ENCODE peak calls at places on chromosomes 4 and X, in nine cellular contexts. One of them, this sample, is unnamed.
A peak's percentile ranks its signal among the peaks of the same experiment; 100 is the strongest.

GRCh38 chr4:1246901-1247810 is 1.8 kb downstream of the CTBP1 start:
- DNase-seq in fibroblast of lung: no peak
- DNase-seq in H1: peak; percentile 44
- DNase-seq in stomach: no peak
- DNase-seq in GM13977: peak; percentile 73
- DNase-seq in OCI-LY7: peak; percentile 24
- DNase-seq in breast epithelium: no peak
- DNase-seq in neural progenitor cell: peak; percentile 54
- DNase-seq in retinal pigment epithelial cell: no peak
- DNase-seq in this sample: peak; percentile 11

GRCh38 chr4:99815597-99816011 is 1.0 kb upstream of the DAPP1 start:
- DNase-seq in fibroblast of lung: no peak
- DNase-seq in H1: no peak
- DNase-seq in stomach: peak; percentile 77
- DNase-seq in GM13977: no peak
- DNase-seq in OCI-LY7: peak; percentile 60
- DNase-seq in breast epithelium: peak; percentile 29
- DNase-seq in neural progenitor cell: no peak
- DNase-seq in retinal pigment epithelial cell: no peak
- DNase-seq in this sample: peak; percentile 99

GRCh38 chrX:4831574-4831973 is 1118.1 kb upstream of the PRKX start:
- DNase-seq in fibroblast of lung: no peak
- DNase-seq in H1: no peak
- DNase-seq in stomach: no peak
- DNase-seq in GM13977: no peak
- DNase-seq in OCI-LY7: no peak
- DNase-seq in breast epithelium: no peak
- DNase-seq in neural progenitor cell: no peak
- DNase-seq in retinal pigment epithelial cell: no peak
- DNase-seq in this sample: no peak

GRCh38 chrX:132118361-132118760 is 9.5 kb downstream of the FRMD7 start:
- DNase-seq in fibroblast of lung: no peak
- DNase-seq in H1: peak; percentile 46
- DNase-seq in stomach: no peak
- DNase-seq in GM13977: no peak
- DNase-seq in OCI-LY7: no peak
- DNase-seq in breast epithelium: no peak
- DNase-seq in neural progenitor cell: peak; percentile 4
- DNase-seq in retinal pigment epithelial cell: no peak
- DNase-seq in this sample: no peak

GRCh38 chr4:169256101-169256612 is 14.6 kb downstream of the SH3RF1 start:
- DNase-seq in fibroblast of lung: no peak
- DNase-seq in H1: no peak
- DNase-seq in stomach: no peak
- DNase-seq in GM13977: no peak
- DNase-seq in OCI-LY7: no peak
- DNase-seq in breast epithelium: no peak
- DNase-seq in neural progenitor cell: no peak
- DNase-seq in retinal pigment epithelial cell: no peak
- DNase-seq in this sample: no peak

GRCh38 chr4:162770761-162771490 is 395.8 kb downstream of the NAF1 start:
- DNase-seq in fibroblast of lung: no peak
- DNase-seq in H1: no peak
- DNase-seq in stomach: no peak
- DNase-seq in GM13977: no peak
- DNase-seq in OCI-LY7: peak; percentile 1
- DNase-seq in breast epithelium: no peak
- DNase-seq in neural progenitor cell: no peak
- DNase-seq in retinal pigment epithelial cell: no peak
- DNase-seq in this sample: no peak

GRCh38 chr4:7753271-7753670 is 186.4 kb downstream of the AFAP1 start:
- DNase-seq in fibroblast of lung: peak; percentile 54
- DNase-seq in H1: no peak
- DNase-seq in stomach: no peak
- DNase-seq in GM13977: no peak
- DNase-seq in OCI-LY7: no peak
- DNase-seq in breast epithelium: no peak
- DNase-seq in neural progenitor cell: no peak
- DNase-seq in retinal pigment epithelial cell: no peak
- DNase-seq in this sample: peak; percentile 85

GRCh38 chrX:95427389-95427788 is 1257.3 kb upstream of the DIAPH2 start:
- DNase-seq in fibroblast of lung: peak; percentile 20
- DNase-seq in H1: no peak
- DNase-seq in stomach: no peak
- DNase-seq in GM13977: no peak
- DNase-seq in OCI-LY7: no peak
- DNase-seq in breast epithelium: no peak
- DNase-seq in neural progenitor cell: no peak
- DNase-seq in retinal pigment epithelial cell: peak; percentile 10
- DNase-seq in this sample: peak; percentile 88

GRCh38 chr4:105058177-105058812 is 88.4 kb upstream of the TET2 start:
- DNase-seq in fibroblast of lung: peak; percentile 95
- DNase-seq in H1: no peak
- DNase-seq in stomach: no peak
- DNase-seq in GM13977: no peak
- DNase-seq in OCI-LY7: no peak
- DNase-seq in breast epithelium: no peak
- DNase-seq in neural progenitor cell: no peak
- DNase-seq in retinal pigment epithelial cell: peak; percentile 21
- DNase-seq in this sample: peak; percentile 56

GRCh38 chr4:40196724-40197281 is at the start of gene RHOH:
- DNase-seq in fibroblast of lung: no peak
- DNase-seq in H1: peak; percentile 58
- DNase-seq in stomach: peak; percentile 42
- DNase-seq in GM13977: peak; percentile 31
- DNase-seq in OCI-LY7: peak; percentile 93
- DNase-seq in breast epithelium: no peak
- DNase-seq in neural progenitor cell: peak; percentile 71
- DNase-seq in retinal pigment epithelial cell: no peak
- DNase-seq in this sample: no peak

GRCh38 chrX:55524487-55524886 is 34.8 kb upstream of the USP51 start:
- DNase-seq in fibroblast of lung: no peak
- DNase-seq in H1: no peak
- DNase-seq in stomach: no peak
- DNase-seq in GM13977: no peak
- DNase-seq in OCI-LY7: no peak
- DNase-seq in breast epithelium: no peak
- DNase-seq in neural progenitor cell: peak; percentile 3
- DNase-seq in retinal pigment epithelial cell: no peak
- DNase-seq in this sample: no peak

GRCh38 chr4:168877779-168878491 is 132.1 kb downstream of the CBR4 start:
- DNase-seq in fibroblast of lung: no peak
- DNase-seq in H1: peak; percentile 75
- DNase-seq in stomach: no peak
- DNase-seq in GM13977: peak; percentile 58
- DNase-seq in OCI-LY7: no peak
- DNase-seq in breast epithelium: no peak
- DNase-seq in neural progenitor cell: peak; percentile 78
- DNase-seq in retinal pigment epithelial cell: no peak
- DNase-seq in this sample: no peak

GRCh38 chr4:89836897-89837384 is at the start of gene SNCA:
- DNase-seq in fibroblast of lung: peak; percentile 69
- DNase-seq in H1: peak; percentile 87
- DNase-seq in stomach: peak; percentile 46
- DNase-seq in GM13977: peak; percentile 32
- DNase-seq in OCI-LY7: no peak
- DNase-seq in breast epithelium: peak; percentile 28
- DNase-seq in neural progenitor cell: peak; percentile 88
- DNase-seq in retinal pigment epithelial cell: peak; percentile 62
- DNase-seq in this sample: peak; percentile 84

GRCh38 chr4:71765349-71765748 is 18.5 kb downstream of the GC start:
- DNase-seq in fibroblast of lung: peak; percentile 76
- DNase-seq in H1: no peak
- DNase-seq in stomach: no peak
- DNase-seq in GM13977: no peak
- DNase-seq in OCI-LY7: no peak
- DNase-seq in breast epithelium: no peak
- DNase-seq in neural progenitor cell: no peak
- DNase-seq in retinal pigment epithelial cell: peak; percentile 0
- DNase-seq in this sample: no peak

GRCh38 chrX:1140236-1140681 is 72.2 kb downstream of the CRLF2 start:
- DNase-seq in fibroblast of lung: no peak
- DNase-seq in H1: peak; percentile 31
- DNase-seq in stomach: no peak
- DNase-seq in GM13977: no peak
- DNase-seq in OCI-LY7: no peak
- DNase-seq in breast epithelium: no peak
- DNase-seq in neural progenitor cell: peak; percentile 50
- DNase-seq in retinal pigment epithelial cell: no peak
- DNase-seq in this sample: no peak

DNA sequence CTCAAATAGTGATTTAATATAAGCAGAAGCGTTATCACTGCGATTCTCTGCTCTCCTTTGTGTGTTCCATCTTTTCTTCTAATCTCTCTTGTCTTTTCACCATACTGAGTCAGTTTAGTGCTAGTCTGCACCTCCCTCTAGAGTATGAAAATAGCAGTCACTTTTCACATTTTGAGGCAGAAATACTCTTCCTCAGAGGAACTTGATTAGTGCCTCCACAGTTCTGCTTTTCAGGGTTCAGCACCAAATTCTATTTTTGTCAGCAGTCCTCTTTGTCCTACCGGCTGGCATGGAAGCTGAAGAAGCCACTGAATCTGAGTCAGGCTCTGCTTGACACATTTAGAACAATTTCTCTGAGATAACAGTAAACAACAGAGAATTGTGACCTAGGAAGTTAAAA is 49.7 kb upstream of the ANKRD17 start:
- DNase-seq in fibroblast of lung: peak; percentile 34
- DNase-seq in H1: no peak
- DNase-seq in stomach: no peak
- DNase-seq in GM13977: peak; percentile 23
- DNase-seq in OCI-LY7: peak; percentile 34
- DNase-seq in breast epithelium: no peak
- DNase-seq in neural progenitor cell: peak; percentile 5
- DNase-seq in retinal pigment epithelial cell: no peak
- DNase-seq in this sample: peak; percentile 10
- TF ChIP-seq CTCF in fibroblast of lung: peak; percentile 39
- TF ChIP-seq CTCF in H1: no peak
- TF ChIP-seq CTCF in stomach: peak; percentile 9
- TF ChIP-seq CTCF in GM13977: peak; percentile 48
- TF ChIP-seq CTCF in OCI-LY7: peak; percentile 64
- TF ChIP-seq CTCF in breast epithelium: no peak
- TF ChIP-seq CTCF in neural progenitor cell: no peak
- TF ChIP-seq CTCF in retinal pigment epithelial cell: peak; percentile 35
- TF ChIP-seq CTCF in this sample: peak; percentile 22

DNA sequence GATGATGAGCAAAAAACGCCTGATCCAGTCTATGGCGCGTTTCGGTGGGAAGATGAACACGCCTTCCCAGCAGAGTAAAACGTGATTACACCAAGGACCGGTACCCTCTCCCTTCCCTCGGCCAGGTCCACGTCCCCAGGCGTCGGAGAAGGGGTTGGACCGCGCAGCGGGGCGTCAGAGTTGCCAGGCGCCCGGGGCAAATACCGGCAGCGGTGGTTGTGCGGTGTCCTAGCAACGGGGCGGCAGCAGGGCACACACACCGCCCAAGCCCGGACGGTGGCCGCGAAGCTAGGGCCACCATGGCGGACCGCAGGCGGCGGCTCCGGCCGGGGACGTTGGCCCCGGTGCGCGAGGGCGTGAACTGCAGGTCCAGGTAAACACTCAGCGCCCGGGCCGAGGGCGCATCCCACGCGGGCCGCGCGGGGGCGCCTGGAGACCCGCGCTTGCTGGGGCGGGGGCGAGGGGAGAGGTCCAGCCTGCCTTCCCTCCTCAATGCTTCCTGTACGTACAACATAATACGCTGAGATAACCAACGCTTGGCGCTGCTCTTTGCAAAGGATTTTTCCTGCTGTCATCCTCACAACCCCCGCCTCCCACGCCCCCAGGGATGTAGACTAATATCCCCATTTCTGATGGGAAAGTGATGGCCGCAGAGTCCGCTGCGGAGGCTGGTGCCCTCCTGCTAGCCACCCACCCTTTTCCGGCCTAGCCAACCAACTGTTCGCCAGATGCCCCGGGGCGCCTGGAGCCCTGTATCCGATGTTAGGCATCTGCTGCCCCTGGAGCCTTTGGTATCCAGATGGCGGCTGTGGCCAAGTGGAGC is at the start of gene FAM47E:
- DNase-seq in fibroblast of lung: peak; percentile 36
- DNase-seq in H1: peak; percentile 98
- DNase-seq in stomach: peak; percentile 88
- DNase-seq in GM13977: peak; percentile 46
- DNase-seq in OCI-LY7: no peak
- DNase-seq in breast epithelium: peak; percentile 71
- DNase-seq in neural progenitor cell: peak; percentile 94
- DNase-seq in retinal pigment epithelial cell: peak; percentile 25
- DNase-seq in this sample: peak; percentile 45
- TF ChIP-seq CTCF in fibroblast of lung: peak; percentile 19
- TF ChIP-seq CTCF in H1: peak; percentile 51
- TF ChIP-seq CTCF in stomach: no peak
- TF ChIP-seq CTCF in GM13977: peak; percentile 25
- TF ChIP-seq CTCF in OCI-LY7: no peak
- TF ChIP-seq CTCF in breast epithelium: no peak
- TF ChIP-seq CTCF in neural progenitor cell: peak; percentile 59
- TF ChIP-seq CTCF in retinal pigment epithelial cell: peak; percentile 43
- TF ChIP-seq CTCF in this sample: peak; percentile 47

GRCh38 chr4:83961575-83961974 is 425.7 kb downstream of the GPAT3 start:
- DNase-seq in fibroblast of lung: peak; percentile 22
- DNase-seq in H1: no peak
- DNase-seq in stomach: no peak
- DNase-seq in GM13977: no peak
- DNase-seq in OCI-LY7: no peak
- DNase-seq in breast epithelium: no peak
- DNase-seq in neural progenitor cell: no peak
- DNase-seq in retinal pigment epithelial cell: no peak
- DNase-seq in this sample: peak; percentile 39
- TF ChIP-seq CTCF in fibroblast of lung: no peak
- TF ChIP-seq CTCF in H1: no peak
- TF ChIP-seq CTCF in stomach: no peak
- TF ChIP-seq CTCF in GM13977: no peak
- TF ChIP-seq CTCF in OCI-LY7: no peak
- TF ChIP-seq CTCF in breast epithelium: no peak
- TF ChIP-seq CTCF in neural progenitor cell: no peak
- TF ChIP-seq CTCF in retinal pigment epithelial cell: peak; percentile 30
- TF ChIP-seq CTCF in this sample: peak; percentile 41

GRCh38 chr4:59249110-59249509 is 1951.0 kb upstream of the ADGRL3 start:
- DNase-seq in fibroblast of lung: no peak
- DNase-seq in H1: no peak
- DNase-seq in stomach: no peak
- DNase-seq in GM13977: no peak
- DNase-seq in OCI-LY7: no peak
- DNase-seq in breast epithelium: no peak
- DNase-seq in neural progenitor cell: peak; percentile 13
- DNase-seq in retinal pigment epithelial cell: no peak
- DNase-seq in this sample: no peak

GRCh38 chr4:59243038-59243437 is 1957.1 kb upstream of the ADGRL3 start:
- DNase-seq in fibroblast of lung: no peak
- DNase-seq in H1: no peak
- DNase-seq in stomach: no peak
- DNase-seq in GM13977: no peak
- DNase-seq in OCI-LY7: no peak
- DNase-seq in breast epithelium: no peak
- DNase-seq in neural progenitor cell: no peak
- DNase-seq in retinal pigment epithelial cell: no peak
- DNase-seq in this sample: no peak

GRCh38 chr4:59248313-59248712 is 1951.8 kb upstream of the ADGRL3 start:
- DNase-seq in fibroblast of lung: no peak
- DNase-seq in H1: no peak
- DNase-seq in stomach: no peak
- DNase-seq in GM13977: no peak
- DNase-seq in OCI-LY7: no peak
- DNase-seq in breast epithelium: no peak
- DNase-seq in neural progenitor cell: no peak
- DNase-seq in retinal pigment epithelial cell: no peak
- DNase-seq in this sample: no peak

GRCh38 chr4:59247032-59247431 is 1953.1 kb upstream of the ADGRL3 start:
- DNase-seq in fibroblast of lung: no peak
- DNase-seq in H1: no peak
- DNase-seq in stomach: no peak
- DNase-seq in GM13977: no peak
- DNase-seq in OCI-LY7: peak; percentile 0
- DNase-seq in breast epithelium: no peak
- DNase-seq in neural progenitor cell: no peak
- DNase-seq in retinal pigment epithelial cell: no peak
- DNase-seq in this sample: peak; percentile 16
- TF ChIP-seq CTCF in fibroblast of lung: no peak
- TF ChIP-seq CTCF in H1: no peak
- TF ChIP-seq CTCF in stomach: peak; percentile 13
- TF ChIP-seq CTCF in GM13977: peak; percentile 15
- TF ChIP-seq CTCF in OCI-LY7: peak; percentile 73
- TF ChIP-seq CTCF in breast epithelium: no peak
- TF ChIP-seq CTCF in neural progenitor cell: peak; percentile 52
- TF ChIP-seq CTCF in retinal pigment epithelial cell: peak; percentile 43
- TF ChIP-seq CTCF in this sample: peak; percentile 45